ENCODE peak calls at places on chromosomes 5 and 9, in six cellular contexts. One of them, this sample, is unnamed.

GRCh38 chr9:129697111-129697955 is 31.9 kb downstream of the PRRX2 start:
- DNase-seq in T-helper 1 cell: no peak
- DNase-seq in NCI-H69: peak
- DNase-seq in COLO829: no peak
- DNase-seq in adrenal gland: peak
- DNase-seq in NCI-H526: no peak
- DNase-seq in this sample: peak

GRCh38 chr9:90915693-90916092 is 114.1 kb downstream of the SYK start:
- DNase-seq in NCI-H69: peak
- DNase-seq in adrenal gland: peak
- DNase-seq in NCI-H526: no peak
- DNase-seq in COLO829: peak
- DNase-seq in T-helper 1 cell: no peak
- DNase-seq in this sample: no peak

GRCh38 chr9:91100878-91101450 is 260.8 kb downstream of the AUH start:
- DNase-seq in adrenal gland: no peak
- DNase-seq in NCI-H526: no peak
- DNase-seq in COLO829: no peak
- DNase-seq in NCI-H69: no peak
- DNase-seq in T-helper 1 cell: no peak
- DNase-seq in this sample: no peak

GRCh38 chr5:124906339-124907097 is 160.1 kb upstream of the ZNF608 start:
- DNase-seq in COLO829: peak
- DNase-seq in adrenal gland: peak
- DNase-seq in NCI-H526: no peak
- DNase-seq in NCI-H69: peak
- DNase-seq in T-helper 1 cell: no peak
- DNase-seq in this sample: no peak

GRCh38 chr5:90142531-90142930 is 267.0 kb downstream of the CETN3 start:
- DNase-seq in adrenal gland: no peak
- DNase-seq in COLO829: no peak
- DNase-seq in NCI-H526: no peak
- DNase-seq in NCI-H69: peak
- DNase-seq in T-helper 1 cell: no peak
- DNase-seq in this sample: no peak

GRCh38 chr9:123339666-123340414 is 16.2 kb upstream of the CRB2 start:
- DNase-seq in COLO829: peak
- DNase-seq in adrenal gland: no peak
- DNase-seq in NCI-H69: no peak
- DNase-seq in NCI-H526: no peak
- DNase-seq in T-helper 1 cell: peak
- DNase-seq in this sample: no peak

GRCh38 chr9:69740872-69741505 is 18.8 kb downstream of the PTAR1 start:
- DNase-seq in T-helper 1 cell: no peak
- DNase-seq in NCI-H526: no peak
- DNase-seq in NCI-H69: no peak
- DNase-seq in COLO829: no peak
- DNase-seq in adrenal gland: no peak
- DNase-seq in this sample: no peak

GRCh38 chr9:20023237-20023928 is 234.5 kb upstream of the SLC24A2 start:
- DNase-seq in T-helper 1 cell: no peak
- DNase-seq in NCI-H526: no peak
- DNase-seq in COLO829: no peak
- DNase-seq in NCI-H69: peak
- DNase-seq in adrenal gland: no peak
- DNase-seq in this sample: no peak

GRCh38 chr5:167489202-167489601 is 802.2 kb upstream of the WWC1 start:
- DNase-seq in NCI-H69: no peak
- DNase-seq in adrenal gland: no peak
- DNase-seq in NCI-H526: no peak
- DNase-seq in T-helper 1 cell: no peak
- DNase-seq in COLO829: no peak
- DNase-seq in this sample: no peak

GRCh38 chr9:128208943-128209695 is 5.9 kb downstream of the DNM1 start:
- DNase-seq in NCI-H526: no peak
- DNase-seq in adrenal gland: no peak
- DNase-seq in NCI-H69: peak
- DNase-seq in T-helper 1 cell: no peak
- DNase-seq in COLO829: no peak
- DNase-seq in this sample: no peak

GRCh38 chr9:37421914-37422288 is 595 bp upstream of the GRHPR start:
- DNase-seq in adrenal gland: peak
- DNase-seq in NCI-H526: no peak
- DNase-seq in COLO829: no peak
- DNase-seq in T-helper 1 cell: no peak
- DNase-seq in NCI-H69: no peak
- DNase-seq in this sample: no peak

GRCh38 chr9:124079176-124079925 is 67.8 kb downstream of the LHX2 start:
- DNase-seq in NCI-H526: no peak
- DNase-seq in COLO829: no peak
- DNase-seq in adrenal gland: peak
- DNase-seq in NCI-H69: no peak
- DNase-seq in T-helper 1 cell: no peak
- DNase-seq in this sample: peak

GRCh38 chr5:131096774-131097695 is 68.0 kb downstream of the HINT1 start:
- DNase-seq in COLO829: no peak
- DNase-seq in NCI-H526: no peak
- DNase-seq in NCI-H69: no peak
- DNase-seq in adrenal gland: no peak
- DNase-seq in T-helper 1 cell: no peak
- DNase-seq in this sample: no peak

This sample was measured in SJSA1.